ENCODE peak calls at places on chromosomes 12 and 14, in eight cellular contexts. Q, I, W, L, N, U, S and Y are unnamed samples.

GRCh38 chr12:112153181-112153899 is 28.0 kb downstream of the TRAFD1 start:
- DNase-seq in I (no peak), S (no peak), Q (no peak), W (no peak), U (no peak), N (no peak), L (no peak), Y (no peak)

GRCh38 chr12:28089363-28089762 is 100.9 kb upstream of the CCDC91 start:
- DNase-seq in W (no peak), N (no peak), U (no peak), Q (no peak), S (no peak), I (peak), L (no peak), Y (no peak)

GRCh38 chr12:2523881-2524561 is 270.7 kb upstream of the FKBP4 start:
- DNase-seq in I (no peak), L (no peak), N (no peak), S (no peak), W (no peak), U (no peak), Q (no peak), Y (no peak)

GRCh38 chr12:103816663-103817062 is 24.4 kb downstream of the NT5DC3 start:
- DNase-seq in Q (no peak), N (no peak), I (no peak), W (no peak), L (no peak), S (no peak), U (no peak), Y (no peak)

GRCh38 chr12:124901003-124901402 is 13.4 kb downstream of the UBC start:
- DNase-seq in W (no peak), I (peak), N (no peak), U (no peak), L (no peak), Q (no peak), S (no peak), Y (no peak)

GRCh38 chr14:48274826-48275225 is 599.4 kb upstream of the MDGA2 start:
- DNase-seq in L (no peak), W (no peak), I (no peak), Q (no peak), S (no peak), N (no peak), U (no peak), Y (no peak)

GRCh38 chr12:10190558-10191388 is 11.9 kb downstream of the TMEM52B start:
- DNase-seq in U (no peak), N (no peak), W (peak), I (peak), L (peak), Q (peak), S (peak), Y (no peak)

GRCh38 chr14:43476822-43477221 is 1030.3 kb downstream of the FSCB start:
- DNase-seq in U (no peak), N (no peak), I (no peak), W (no peak), Q (no peak), S (no peak), L (no peak), Y (no peak)

GRCh38 chr12:68140576-68140975 is 19.0 kb downstream of the IFNG start:
- DNase-seq in W (no peak), I (no peak), S (no peak), U (no peak), Q (no peak), N (no peak), L (no peak), Y (no peak)

GRCh38 chr14:92949496-92950192 is 26.7 kb downstream of the CHGA start:
- DNase-seq in U (no peak), L (no peak), N (no peak), S (no peak), I (no peak), W (no peak), Q (no peak), Y (no peak)

GRCh38 chr14:103404920-103405319 is 19.7 kb downstream of the MARK3 start:
- DNase-seq in L (no peak), N (no peak), Q (no peak), W (no peak), I (no peak), U (peak), S (no peak), Y (no peak)

GRCh38 chr14:20327005-20327869 is 5.8 kb downstream of the CCNB1IP1 start:
- DNase-seq in W (peak), I (peak), N (peak), U (no peak), Q (no peak), L (peak), S (peak), Y (no peak)